ENCODE peak calls at places on chromosomes 7 and 10, in nine cellular contexts. E is RPMI7951, T is kidney, I is NCI-H226, B is ovary, L is neuronal stem cell, D is HCT116, O is KBM-7, P is fibroblast of pulmonary artery. X is an unnamed sample.

GRCh38 chr10:132938472-132939329 is 3.7 kb downstream of the CFAP46 start:
- DNase-seq in E (peak; percentile 3), T (peak; percentile 61), I (no peak), B (no peak), L (peak; percentile 20), D (no peak), O (peak; percentile 36), P (no peak), X (no peak)

GRCh38 chr7:81618400-81619014 is 151.3 kb downstream of the HGF start:
- DNase-seq in E (peak; percentile 93), T (no peak), I (peak; percentile 90), B (no peak), L (no peak), D (peak; percentile 80), O (no peak), P (peak; percentile 96), X (peak; percentile 97)

GRCh38 chr10:47269294-47269693 is 30.7 kb upstream of the GDF10 start:
- DNase-seq in E (no peak), T (no peak), I (no peak), B (no peak), L (no peak), D (no peak), O (no peak), P (no peak), X (no peak)

GRCh38 chr10:126944191-126944590 is 39.0 kb downstream of the DOCK1 start:
- DNase-seq in E (no peak), T (no peak), I (no peak), B (no peak), L (no peak), D (no peak), O (no peak), P (no peak), X (no peak)

GRCh38 chr7:131068604-131069021 is 259.1 kb upstream of the MKLN1 start:
- DNase-seq in E (peak; percentile 17), T (no peak), I (no peak), B (no peak), L (no peak), D (no peak), O (no peak), P (peak; percentile 39), X (peak; percentile 71)

GRCh38 chr7:151457534-151457933 is 17.6 kb upstream of the CRYGN start:
- DNase-seq in E (no peak), T (no peak), I (no peak), B (no peak), L (no peak), D (no peak), O (no peak), P (no peak), X (no peak)

GRCh38 chr10:59126992-59127391 is 49.5 kb upstream of the PHYHIPL start:
- DNase-seq in E (no peak), T (no peak), I (no peak), B (no peak), L (no peak), D (no peak), O (no peak), P (no peak), X (no peak)

GRCh38 chr10:63711866-63712716 is 190.9 kb downstream of the REEP3 start:
- DNase-seq in E (peak; percentile 99), T (peak; percentile 98), I (peak; percentile 72), B (peak; percentile 93), L (no peak), D (peak; percentile 99), O (no peak), P (peak; percentile 96), X (peak; percentile 93)

GRCh38 chr10:102918817-102919236 is 733 bp downstream of the CNNM2 start:
- DNase-seq in E (no peak), T (no peak), I (no peak), B (no peak), L (no peak), D (no peak), O (no peak), P (no peak), X (no peak)

GRCh38 chr7:101507791-101508252 is 121.3 kb downstream of the MYL10 start:
- DNase-seq in E (peak; percentile 52), T (no peak), I (peak; percentile 21), B (no peak), L (peak; percentile 75), D (peak; percentile 63), O (peak; percentile 81), P (peak; percentile 46), X (peak; percentile 17)

GRCh38 chr10:42428534-42428933 is 209.8 kb downstream of the ZNF33B start:
- DNase-seq in E (peak; percentile 9), T (no peak), I (no peak), B (no peak), L (no peak), D (peak; percentile 3), O (peak; percentile 27), P (peak; percentile 16), X (no peak)

GRCh38 chr7:4084271-4084670 is 597.8 kb upstream of the FOXK1 start:
- DNase-seq in E (no peak), T (no peak), I (no peak), B (no peak), L (no peak), D (no peak), O (no peak), P (no peak), X (no peak)

GRCh38 chr7:35729061-35729783 is 34.3 kb upstream of the HERPUD2 start:
- DNase-seq in E (no peak), T (no peak), I (no peak), B (no peak), L (no peak), D (no peak), O (peak; percentile 88), P (no peak), X (no peak)

GRCh38 chr10:75358835-75359421 is 42.6 kb downstream of the ZNF503 start:
- DNase-seq in E (peak; percentile 87), T (no peak), I (peak; percentile 98), B (no peak), L (no peak), D (no peak), O (no peak), P (peak; percentile 59), X (peak; percentile 70)

GRCh38 chr10:103574116-103575061 is 80.9 kb downstream of the NEURL1 start:
- DNase-seq in E (no peak), T (no peak), I (no peak), B (no peak), L (no peak), D (no peak), O (no peak), P (no peak), X (no peak)

GRCh38 chr10:62816179-62817119 is at the start of gene EGR2:
- DNase-seq in E (peak; percentile 93), T (peak; percentile 97), I (peak; percentile 90), B (peak; percentile 92), L (peak; percentile 87), D (peak; percentile 89), O (peak; percentile 98), P (peak; percentile 97), X (peak; percentile 98)

GRCh38 chr7:142793156-142793555 is 22.4 kb downstream of the PRSS2 start:
- DNase-seq in E (no peak), T (no peak), I (no peak), B (no peak), L (no peak), D (no peak), O (no peak), P (no peak), X (no peak)

GRCh38 chr7:18016547-18017444 is 10.8 kb downstream of the PRPS1L1 start:
- DNase-seq in E (no peak), T (no peak), I (peak; percentile 82), B (no peak), L (no peak), D (no peak), O (no peak), P (no peak), X (no peak)

GRCh38 chr7:142866361-142867096 is 11.7 kb downstream of the EPHB6 start:
- DNase-seq in E (peak; percentile 17), T (no peak), I (peak; percentile 34), B (no peak), L (peak; percentile 11), D (no peak), O (peak; percentile 29), P (peak; percentile 24), X (no peak)

GRCh38 chr7:81499262-81500116 is 270.4 kb downstream of the HGF start:
- DNase-seq in E (peak; percentile 79), T (no peak), I (peak; percentile 40), B (no peak), L (peak; percentile 64), D (peak; percentile 81), O (peak; percentile 69), P (peak; percentile 95), X (peak; percentile 85)

GRCh38 chr10:3293536-3294431 is 121.2 kb upstream of the PITRM1 start:
- DNase-seq in E (no peak), T (no peak), I (no peak), B (no peak), L (no peak), D (no peak), O (no peak), P (peak; percentile 8), X (no peak)

GRCh38 chr10:117461766-117462423 is 80.7 kb upstream of the EMX2 start:
- DNase-seq in E (peak; percentile 47), T (peak; percentile 87), I (peak; percentile 85), B (peak; percentile 48), L (no peak), D (peak; percentile 77), O (no peak), P (peak; percentile 84), X (peak; percentile 92)